ENCODE peak calls at places on chromosome 16, in six cellular contexts. T is left colon, J is M059J, D is glutamatergic neuron, B is Daoy, U is HFFc6. V is an unnamed sample.
A peak's percentile ranks its signal among the peaks of the same experiment; 100 is the strongest.

GRCh38 chr16:12674524-12674923 is 129.2 kb downstream of the CPPED1 start:
- DNase-seq in T (no peak), J (no peak), D (no peak), B (no peak), U (no peak), V (no peak)

GRCh38 chr16:55832425-55832787 is 490 bp downstream of the CES1 start:
- DNase-seq in T (no peak), J (no peak), D (no peak), B (no peak), U (no peak), V (no peak)

GRCh38 chr16:57530531-57531252 is 5.7 kb downstream of the CCDC102A start:
- DNase-seq in T (no peak), J (no peak), D (no peak), B (no peak), U (no peak), V (no peak)

GRCh38 chr16:66334856-66335255 is 31.6 kb upstream of the CDH5 start:
- DNase-seq in T (no peak), J (no peak), D (no peak), B (no peak), U (no peak), V (no peak)

GRCh38 chr16:66363196-66363777 is 3.2 kb upstream of the CDH5 start:
- DNase-seq in T (no peak), J (no peak), D (no peak), B (no peak), U (no peak), V (no peak)

GRCh38 chr16:79265701-79266100 is 334.8 kb downstream of the MAF start:
- DNase-seq in T (no peak), J (no peak), D (no peak), B (peak; percentile 41), U (no peak), V (no peak)

GRCh38 chr16:80804451-80805383 is at the start of gene CDYL2:
- DNase-seq in T (no peak), J (peak; percentile 28), D (peak; percentile 61), B (peak; percentile 54), U (no peak), V (peak; percentile 51)

GRCh38 chr16:11621920-11622651 is 35.4 kb upstream of the LITAF start:
- DNase-seq in T (no peak), J (no peak), D (peak; percentile 60), B (no peak), U (no peak), V (no peak)

GRCh38 chr16:84085774-84086173 is 31.0 kb downstream of the MBTPS1 start:
- DNase-seq in T (no peak), J (no peak), D (no peak), B (no peak), U (no peak), V (no peak)

GRCh38 chr16:2002406-2003230 is 7.0 kb downstream of the ZNF598 start:
- DNase-seq in T (no peak), J (no peak), D (no peak), B (no peak), U (no peak), V (no peak)

GRCh38 chr16:48542020-48542473 is 67.9 kb downstream of the N4BP1 start:
- DNase-seq in T (peak; percentile 44), J (peak; percentile 30), D (no peak), B (peak; percentile 28), U (peak; percentile 20), V (no peak)